ENCODE peak calls at places on chromosomes 13 and 19, in four cellular contexts. F is GM12878, U is HepG2, R is K562. A is an unnamed sample.

GRCh38 chr13:113846639-113847318 is 17.1 kb downstream of the GAS6 start:
- DNase-seq in F (no peak), U (no peak), R (no peak), A (peak)

GRCh38 chr19:9467161-9467560 is 31.3 kb downstream of the ZNF560 start:
- DNase-seq in F (no peak), U (no peak), R (no peak), A (no peak)

GRCh38 chr13:113874177-113874576 is 10.3 kb upstream of the GAS6 start:
- DNase-seq in F (no peak), U (no peak), R (no peak), A (no peak)

GRCh38 chr19:16737909-16738308 is 18.3 kb downstream of the NWD1 start:
- DNase-seq in F (no peak), U (peak), R (no peak), A (no peak)

GRCh38 chr19:40907968-40908735 is 26.1 kb upstream of the CYP2A7 start:
- DNase-seq in F (no peak), U (no peak), R (peak), A (peak)

GRCh38 chr13:20503088-20504083 is 22.3 kb downstream of the CRYL1 start:
- DNase-seq in F (no peak), U (no peak), R (no peak), A (no peak)

GRCh38 chr13:33676700-33677048 is 141.3 kb upstream of the RFC3 start:
- DNase-seq in F (no peak), U (peak), R (no peak), A (no peak)

GRCh38 chr13:32889986-32890565 is 126.1 kb upstream of the KL start:
- DNase-seq in F (no peak), U (no peak), R (no peak), A (no peak)

GRCh38 chr13:99434258-99434788 is 66.9 kb upstream of the TM9SF2 start:
- DNase-seq in F (no peak), U (peak), R (peak), A (peak)

GRCh38 chr13:75704942-75705320 is 68.8 kb downstream of the LMO7 start:
- DNase-seq in F (no peak), U (no peak), R (no peak), A (peak)

GRCh38 chr19:6519289-6519688 is 11.5 kb upstream of the TNFSF9 start:
- DNase-seq in F (no peak), U (no peak), R (no peak), A (no peak)

GRCh38 chr13:43880451-43880850 is 747 bp downstream of the LACC1 start:
- DNase-seq in F (no peak), U (no peak), R (no peak), A (no peak)

GRCh38 chr13:109233293-109233692 is 553.1 kb downstream of the IRS2 start:
- DNase-seq in F (no peak), U (no peak), R (no peak), A (no peak)

GRCh38 chr13:82627183-82627582 is 1255.1 kb downstream of the SLITRK1 start:
- DNase-seq in F (no peak), U (no peak), R (no peak), A (no peak)

GRCh38 chr13:61414686-61415664 is 674 bp downstream of the PCDH20 start:
- DNase-seq in F (no peak), U (peak), R (no peak), A (peak)

GRCh38 chr13:40197049-40197448 is 469.4 kb downstream of the FOXO1 start:
- DNase-seq in F (no peak), U (no peak), R (no peak), A (no peak)

GRCh38 chr13:73633817-73634449 is 500.3 kb downstream of the KLF12 start:
- DNase-seq in F (no peak), U (no peak), R (no peak), A (no peak)

GRCh38 chr13:79547211-79547610 is 66.3 kb downstream of the NDFIP2 start:
- DNase-seq in F (no peak), U (no peak), R (no peak), A (no peak)

GRCh38 chr19:18961767-18962423 is 20.9 kb upstream of the HOMER3 start:
- DNase-seq in F (no peak), U (peak), R (peak), A (peak)

GRCh38 chr13:76832258-76832988 is 53.8 kb downstream of the KCTD12 start:
- DNase-seq in F (no peak), U (no peak), R (no peak), A (no peak)

GRCh38 chr13:63107163-63107935 is 1691.7 kb upstream of the PCDH20 start:
- DNase-seq in F (no peak), U (no peak), R (no peak), A (no peak)

GRCh38 chr19:18408053-18408476 is 10.6 kb upstream of the LRRC25 start:
- DNase-seq in F (peak), U (no peak), R (peak), A (peak)

GRCh38 chr13:56424246-56424645 is 716.5 kb upstream of the PRR20A start:
- DNase-seq in F (no peak), U (no peak), R (no peak), A (no peak)

GRCh38 chr19:35013047-35013819 is 13.1 kb downstream of the GRAMD1A start:
- DNase-seq in F (no peak), U (peak), R (peak), A (peak)

GRCh38 chr19:35017507-35017906 is 12.8 kb upstream of the SCN1B start:
- DNase-seq in F (no peak), U (no peak), R (no peak), A (no peak)

GRCh38 chr19:35018379-35018778 is 11.9 kb upstream of the SCN1B start:
- DNase-seq in F (no peak), U (no peak), R (no peak), A (no peak)

GRCh38 chr19:35013820-35014754 is 14.0 kb downstream of the GRAMD1A start:
- DNase-seq in F (no peak), U (no peak), R (no peak), A (no peak)

DNA sequence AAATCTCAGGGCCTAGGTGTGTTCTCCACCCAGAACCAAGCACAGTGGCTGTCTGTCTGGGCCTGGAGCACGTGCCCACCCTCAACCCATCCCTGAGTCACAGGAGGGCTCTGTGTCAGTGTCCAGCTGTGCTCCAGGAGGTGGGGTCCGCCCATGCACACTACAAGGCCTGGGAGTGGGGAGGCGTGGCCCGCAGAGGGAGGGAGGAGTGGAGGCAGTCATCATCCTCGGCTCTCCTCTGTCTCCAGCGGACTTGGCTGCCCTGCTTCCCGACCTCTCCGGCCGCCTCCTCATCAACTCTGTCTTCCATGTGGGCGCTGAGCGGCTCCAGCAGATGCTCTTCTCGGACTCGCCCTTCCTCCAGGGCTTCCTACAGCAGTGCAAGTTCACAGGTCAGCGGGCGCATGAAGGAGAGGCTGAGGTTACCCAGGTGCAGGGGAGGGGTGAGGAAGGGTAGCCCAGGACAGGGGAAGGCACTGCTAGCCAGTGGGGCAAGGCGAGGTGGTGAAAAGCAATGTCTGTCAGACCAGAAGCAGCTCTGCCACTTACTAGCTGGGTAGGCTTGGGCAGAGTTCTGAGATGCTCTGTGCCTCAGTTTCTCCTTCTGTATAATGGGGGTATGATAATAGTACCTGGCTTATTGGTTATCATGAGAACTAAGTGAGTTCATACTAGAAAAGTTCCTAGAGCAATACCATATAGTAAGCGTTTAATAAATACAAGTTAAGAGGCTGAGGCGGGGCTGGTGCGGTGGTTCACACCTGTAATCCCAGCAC is 14.5 kb upstream of the SCN1B start:
- DNase-seq in F (no peak), U (no peak), R (no peak), A (no peak)
- TF ChIP-seq CREM in F (no peak), U (no peak), R (no peak), A (no peak)

GRCh38 chr19:46032597-46033025 is 8.2 kb downstream of the IGFL4 start:
- DNase-seq in F (no peak), U (no peak), R (no peak), A (no peak)

GRCh38 chr19:46033401-46033800 is 7.4 kb downstream of the IGFL4 start:
- DNase-seq in F (no peak), U (no peak), R (no peak), A (no peak)

GRCh38 chr19:46035546-46035945 is 5.3 kb downstream of the IGFL4 start:
- DNase-seq in F (no peak), U (no peak), R (no peak), A (no peak)

GRCh38 chr19:46030861-46031550 is 8.2 kb upstream of the PGLYRP1 start:
- DNase-seq in F (no peak), U (no peak), R (no peak), A (no peak)

GRCh38 chr19:46031781-46032596 is 8.8 kb downstream of the IGFL4 start:
- DNase-seq in F (no peak), U (no peak), R (no peak), A (no peak)
- TF ChIP-seq ATF3 in F (no peak), U (no peak), R (no peak), A (no peak)

DNA sequence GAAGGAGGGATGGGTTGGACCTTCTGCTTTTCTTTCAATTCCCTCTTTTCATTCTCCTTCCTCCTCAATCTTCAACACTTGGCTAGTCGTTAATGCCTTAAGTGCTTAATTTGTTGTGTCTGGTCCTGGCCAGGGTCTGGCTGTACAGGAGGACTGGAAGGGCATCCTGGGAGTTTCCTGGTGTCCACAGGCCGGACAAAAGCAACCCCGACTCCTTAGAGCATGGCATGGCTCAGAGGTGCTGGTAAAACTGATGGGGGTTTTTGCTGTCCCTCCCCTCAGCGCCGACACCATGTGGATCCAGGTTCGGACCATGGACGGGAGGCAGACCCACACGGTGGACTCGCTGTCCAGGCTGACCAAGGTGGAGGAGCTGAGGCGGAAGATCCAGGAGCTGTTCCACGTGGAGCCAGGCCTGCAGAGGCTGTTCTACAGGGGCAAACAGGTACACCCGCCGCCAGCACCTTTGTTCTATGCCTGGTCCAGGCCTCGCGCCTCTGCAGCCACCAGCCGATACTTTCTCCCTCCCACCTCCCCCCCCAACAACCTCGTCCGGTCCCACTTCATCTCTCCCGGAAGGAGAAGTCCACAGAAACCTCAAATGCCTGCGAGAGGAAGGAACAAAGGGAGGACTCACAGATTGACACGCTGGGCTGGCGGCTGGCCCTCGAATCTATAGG is 1.4 kb downstream of the UHRF1 start:
- DNase-seq in F (no peak), U (no peak), R (no peak), A (no peak)
- TF ChIP-seq SP1 in F (no peak), U (no peak), R (no peak), A (no peak)

GRCh38 chr13:50274181-50274580 is 258.9 kb downstream of the KCNRG start:
- DNase-seq in F (no peak), U (no peak), R (no peak), A (no peak)

GRCh38 chr13:50267917-50268316 is 252.7 kb downstream of the KCNRG start:
- DNase-seq in F (no peak), U (peak), R (no peak), A (no peak)

DNA sequence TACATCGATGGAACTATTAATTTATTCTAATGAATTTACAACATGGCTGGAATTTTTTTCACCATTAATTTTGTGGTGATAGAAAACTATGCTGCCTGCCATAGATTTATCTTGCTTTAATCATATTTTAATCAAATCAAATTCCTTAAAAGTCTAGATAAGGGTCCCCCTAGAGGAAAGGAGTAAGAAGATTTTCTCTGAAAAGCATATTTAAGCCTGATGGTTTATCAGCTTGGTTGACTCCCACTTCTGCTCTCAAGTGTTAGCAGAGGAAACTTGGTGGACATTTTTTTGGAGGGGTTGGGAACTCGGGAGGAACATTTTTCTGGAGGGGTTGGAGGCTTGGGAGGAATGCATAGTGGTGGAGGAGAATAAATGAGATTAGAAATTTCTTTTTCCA is 253.3 kb downstream of the KCNRG start:
- DNase-seq in F (no peak), U (no peak), R (peak), A (no peak)
- TF ChIP-seq CREM in F (no peak), U (no peak), R (no peak), A (no peak)

GRCh38 chr19:5237190-5237780 is 103.3 kb downstream of the PTPRS start:
- DNase-seq in F (no peak), U (no peak), R (no peak), A (no peak)
- TF ChIP-seq ATF3 in F (no peak), U (no peak), R (no peak), A (no peak)

GRCh38 chr13:111557921-111558699 is 237.7 kb downstream of the TEX29 start:
- DNase-seq in F (no peak), U (no peak), R (no peak), A (no peak)

GRCh38 chr13:111556496-111556895 is 236.1 kb downstream of the TEX29 start:
- DNase-seq in F (no peak), U (no peak), R (no peak), A (no peak)

GRCh38 chr13:111561091-111561778 is 240.8 kb downstream of the TEX29 start:
- DNase-seq in F (no peak), U (no peak), R (no peak), A (no peak)

GRCh38 chr13:111558700-111559088 is 238.3 kb downstream of the TEX29 start:
- DNase-seq in F (no peak), U (no peak), R (no peak), A (no peak)

DNA sequence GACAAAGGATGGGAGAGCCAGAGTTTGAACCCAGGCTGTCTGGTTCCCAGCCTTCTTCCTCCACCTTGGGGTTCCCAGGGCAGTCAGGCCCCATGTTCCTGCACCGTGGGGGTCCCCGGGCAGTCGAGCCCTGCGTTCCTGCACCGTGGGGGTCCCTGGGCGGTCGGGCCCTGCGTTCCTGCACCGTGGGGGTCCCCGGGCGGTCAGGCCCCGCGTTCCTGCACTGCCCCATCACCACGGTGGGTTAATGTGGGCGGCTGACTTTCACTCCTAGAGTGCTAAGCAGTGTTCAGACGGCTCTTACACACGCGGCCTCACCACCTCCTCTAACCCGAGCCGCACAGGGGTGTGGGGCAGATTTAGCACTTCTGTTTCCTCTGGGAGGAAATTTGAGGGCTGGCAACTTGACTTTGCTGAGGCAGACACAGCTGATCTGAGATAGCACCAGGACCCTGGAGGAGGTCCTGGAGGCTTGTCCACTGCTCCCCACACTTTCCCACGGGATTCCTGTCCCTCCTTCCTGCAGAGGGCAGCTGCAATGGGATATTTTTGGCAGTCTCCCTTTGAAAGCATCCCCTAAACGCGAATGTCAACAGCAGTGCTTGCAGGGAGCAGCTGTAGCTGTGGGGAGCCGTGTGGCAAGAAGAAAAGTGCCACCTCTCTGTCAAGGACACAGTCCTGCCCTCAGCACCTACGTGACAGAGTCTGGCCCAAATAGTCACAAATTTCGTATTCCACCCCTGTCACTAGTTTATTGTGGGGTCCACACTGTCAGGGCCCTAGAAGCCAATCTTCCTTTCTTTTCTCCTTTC is 239.4 kb downstream of the TEX29 start:
- DNase-seq in F (no peak), U (no peak), R (no peak), A (no peak)
- TF ChIP-seq SP1 in F (no peak), U (no peak), R (no peak), A (no peak)